ENCODE peak calls at places on chromosomes 7 and 10, in eight cellular contexts. W is spleen, H is upper lobe of left lung, P is breast epithelium, R is sigmoid colon, Z is Panc1, B is GM23338, A is stomach. T is an unnamed sample.

GRCh38 chr7:100951172-100951571 is 1.8 kb downstream of the MUC3A start:
- DNase-seq in R (no peak), P (no peak), W (no peak), A (no peak), B (peak), H (no peak), Z (no peak), T (no peak)

GRCh38 chr10:18400201-18400910 is 251.0 kb downstream of the NSUN6 start:
- DNase-seq in R (no peak), B (peak), H (no peak), W (no peak), Z (no peak), A (no peak), P (no peak), T (no peak)

GRCh38 chr10:133274751-133275682 is 1.7 kb downstream of the ADAM8 start:
- DNase-seq in A (peak), B (no peak), Z (no peak), R (no peak), W (peak), P (no peak), H (peak), T (no peak)

GRCh38 chr7:266851-267840 is 22.8 kb upstream of the FOXL3 start:
- DNase-seq in A (peak), Z (no peak), H (peak), B (peak), R (no peak), W (peak), P (no peak), T (no peak)

GRCh38 chr10:61271127-61271780 is 181.9 kb downstream of the TMEM26 start:
- DNase-seq in Z (peak), W (no peak), P (no peak), A (no peak), B (peak), H (no peak), R (no peak), T (no peak)

GRCh38 chr7:29398011-29398410 is 165.6 kb upstream of the PRR15 start:
- DNase-seq in R (no peak), W (no peak), H (no peak), A (no peak), B (no peak), Z (no peak), P (no peak), T (no peak)

GRCh38 chr10:69318997-69319727 is 40.9 kb downstream of the HK1 start:
- DNase-seq in B (no peak), A (peak), W (peak), H (peak), R (peak), Z (no peak), P (peak), T (peak)

GRCh38 chr10:128438417-128439063 is 312.3 kb upstream of the MKI67 start:
- DNase-seq in R (no peak), A (no peak), B (no peak), H (no peak), Z (no peak), P (no peak), W (no peak), T (no peak)

GRCh38 chr10:78540355-78541076 is 506.9 kb downstream of the RPS24 start:
- DNase-seq in W (no peak), B (no peak), P (no peak), H (no peak), Z (no peak), A (no peak), R (peak), T (peak)

GRCh38 chr7:137927386-137927785 is 74.5 kb downstream of the CREB3L2 start:
- DNase-seq in H (no peak), A (no peak), W (no peak), P (no peak), R (no peak), B (no peak), Z (no peak), T (no peak)

GRCh38 chr7:132321387-132321786 is 254.9 kb downstream of the PLXNA4 start:
- DNase-seq in Z (no peak), W (no peak), R (no peak), H (no peak), P (no peak), B (peak), A (no peak), T (no peak)

GRCh38 chr7:94654764-94655561 is 970 bp downstream of the SGCE start:
- DNase-seq in H (no peak), W (no peak), A (no peak), P (no peak), Z (no peak), R (peak), B (peak), T (no peak)

GRCh38 chr10:17428616-17429097 is 25.7 kb downstream of the ST8SIA6 start:
- DNase-seq in B (peak), P (no peak), Z (no peak), A (no peak), H (peak), W (peak), R (no peak), T (no peak)

GRCh38 chr10:76150139-76150885 is 718.9 kb downstream of the LRMDA start:
- DNase-seq in Z (no peak), H (peak), W (no peak), P (no peak), A (peak), R (no peak), B (peak), T (no peak)

GRCh38 chr7:27346531-27347260 is 104.1 kb downstream of the EVX1 start:
- DNase-seq in P (peak), H (peak), A (peak), R (peak), Z (peak), W (no peak), B (peak), T (no peak)

GRCh38 chr10:114367041-114367675 is 37.1 kb downstream of the AFAP1L2 start:
- DNase-seq in R (no peak), W (no peak), B (no peak), Z (no peak), A (no peak), P (no peak), H (no peak), T (no peak)

GRCh38 chr7:84912537-84912936 is 274.3 kb downstream of the SEMA3D start:
- DNase-seq in B (no peak), H (no peak), W (no peak), R (no peak), A (no peak), Z (no peak), P (no peak), T (no peak)

GRCh38 chr7:1593091-1593866 is 23.4 kb upstream of the PSMG3 start:
- DNase-seq in Z (no peak), R (no peak), B (no peak), A (no peak), H (no peak), W (no peak), P (no peak), T (no peak)

GRCh38 chr7:140631006-140631405 is 9.6 kb downstream of the DENND2A start:
- DNase-seq in Z (no peak), P (no peak), R (peak), B (no peak), W (no peak), H (no peak), A (no peak), T (no peak)

GRCh38 chr10:57946833-57947232 is 320.9 kb downstream of the IPMK start:
- DNase-seq in A (no peak), H (no peak), W (no peak), P (no peak), Z (no peak), R (no peak), B (no peak), T (no peak)

GRCh38 chr10:132130286-132131265 is 56.2 kb upstream of the DPYSL4 start:
- DNase-seq in B (no peak), W (peak), H (no peak), R (no peak), Z (no peak), A (no peak), P (no peak), T (no peak)

GRCh38 chr10:128708182-128708581 is 582.0 kb upstream of the MKI67 start:
- DNase-seq in B (no peak), A (no peak), P (no peak), H (no peak), Z (no peak), R (no peak), W (no peak), T (no peak)

GRCh38 chr7:128091106-128091505 is 59.9 kb upstream of the LRRC4 start:
- DNase-seq in R (no peak), B (no peak), P (no peak), A (peak), H (no peak), W (no peak), Z (no peak), T (no peak)

GRCh38 chr7:127578036-127578684 is 7.2 kb downstream of the GCC1 start:
- DNase-seq in A (no peak), R (no peak), B (peak), P (no peak), H (no peak), Z (no peak), W (no peak), T (no peak)

GRCh38 chr10:88194041-88194887 is 330.8 kb downstream of the PTEN start:
- DNase-seq in Z (no peak), A (no peak), H (no peak), W (no peak), B (no peak), P (no peak), R (no peak), T (no peak)

GRCh38 chr10:133590226-133590969 is 25.0 kb upstream of the SYCE1 start:
- DNase-seq in H (no peak), Z (no peak), A (no peak), R (no peak), P (no peak), B (no peak), W (no peak), T (no peak)

GRCh38 chr7:14115706-14116105 is 126.2 kb upstream of the ETV1 start:
- DNase-seq in B (no peak), H (no peak), R (no peak), W (no peak), A (no peak), Z (no peak), P (no peak), T (no peak)
- H3K27ac ChIP-seq in B (no peak), H (no peak), R (no peak), W (no peak), A (no peak), Z (no peak), P (no peak), T (no peak)

DNA sequence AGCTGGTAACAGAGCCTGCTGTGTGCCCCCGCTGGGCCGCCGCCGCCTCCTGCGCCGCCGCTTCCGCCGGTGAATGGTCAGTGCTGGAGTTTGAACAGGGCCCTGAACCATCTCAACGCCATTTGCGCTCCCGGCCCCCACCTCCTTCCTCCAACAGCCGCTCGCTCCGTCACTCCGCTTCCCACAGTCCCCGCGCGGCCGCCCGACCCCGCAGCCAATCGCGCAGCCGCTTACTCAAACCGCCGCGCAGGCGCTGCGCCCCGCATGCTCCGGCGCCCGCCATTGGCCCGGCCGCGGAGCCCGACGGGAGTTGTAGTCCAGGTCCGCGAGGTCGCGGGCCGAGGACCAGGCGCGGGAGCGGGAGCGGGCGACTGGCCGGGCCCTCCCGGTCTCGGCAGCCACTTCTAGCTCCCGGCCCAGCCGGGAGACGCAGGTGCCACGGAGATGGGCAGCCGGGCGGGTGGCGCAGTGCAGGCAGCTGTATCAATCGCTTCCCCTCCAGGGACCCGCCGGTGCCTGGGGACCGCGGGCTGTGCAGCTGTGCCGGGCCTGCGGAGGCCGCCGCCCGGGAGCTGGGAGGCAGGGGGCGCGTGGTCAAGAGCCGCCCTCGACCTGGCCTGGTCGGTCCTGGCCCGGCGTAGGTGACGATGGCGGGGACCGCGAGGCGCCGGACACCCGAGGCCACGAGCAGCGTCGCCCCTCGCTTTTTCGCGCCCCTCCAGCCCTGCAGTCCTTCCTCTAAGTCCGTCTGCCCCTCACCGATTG is at the start of gene WAPL:
- DNase-seq in Z (peak), H (peak), R (peak), B (peak), A (peak), W (peak), P (peak), T (peak)
- TF ChIP-seq POLR2AphosphoS5 in Z (peak), H (peak), R (peak), B (peak), A (peak), W (peak), P (peak), T (peak)

GRCh38 chr10:124416733-124417132 is 2.0 kb downstream of the OAT start:
- DNase-seq in B (no peak), Z (no peak), A (no peak), W (no peak), P (no peak), R (no peak), H (no peak), T (no peak)

GRCh38 chr10:124418726-124419501 is at the start of gene OAT:
- DNase-seq in P (peak), Z (peak), R (peak), B (peak), H (peak), W (peak), A (peak), T (peak)

GRCh38 chr10:124414077-124414476 is 4.6 kb downstream of the OAT start:
- DNase-seq in W (no peak), R (no peak), Z (no peak), P (no peak), B (no peak), A (no peak), H (no peak), T (no peak)

GRCh38 chr10:124417846-124418725 is 637 bp downstream of the OAT start:
- DNase-seq in W (peak), B (peak), H (peak), A (peak), R (peak), Z (no peak), P (peak), T (peak)

DNA sequence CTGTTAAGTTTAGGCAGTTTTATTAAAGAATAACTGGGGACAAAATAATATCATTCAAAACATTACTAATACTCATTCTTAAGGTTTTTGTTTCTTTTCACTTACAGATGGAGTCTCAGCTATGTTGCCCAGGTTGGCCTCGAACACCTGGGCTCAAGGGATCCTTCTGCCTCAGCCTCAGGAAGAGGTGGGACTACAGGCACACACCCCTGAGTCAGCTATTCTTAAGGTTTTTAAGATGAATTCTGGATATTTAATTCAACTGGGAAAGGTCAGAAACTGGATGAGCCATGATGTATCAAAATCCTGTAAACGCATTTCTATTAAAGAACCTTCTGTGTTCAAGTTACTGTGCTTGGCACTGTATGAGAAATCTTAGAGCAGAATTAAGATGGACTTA is 3.5 kb downstream of the OAT start:
- DNase-seq in W (no peak), P (no peak), B (no peak), Z (no peak), R (no peak), H (no peak), A (no peak), T (no peak)
- H3K27ac ChIP-seq in W (no peak), P (peak), B (no peak), Z (no peak), R (peak), H (no peak), A (no peak), T (peak)

DNA sequence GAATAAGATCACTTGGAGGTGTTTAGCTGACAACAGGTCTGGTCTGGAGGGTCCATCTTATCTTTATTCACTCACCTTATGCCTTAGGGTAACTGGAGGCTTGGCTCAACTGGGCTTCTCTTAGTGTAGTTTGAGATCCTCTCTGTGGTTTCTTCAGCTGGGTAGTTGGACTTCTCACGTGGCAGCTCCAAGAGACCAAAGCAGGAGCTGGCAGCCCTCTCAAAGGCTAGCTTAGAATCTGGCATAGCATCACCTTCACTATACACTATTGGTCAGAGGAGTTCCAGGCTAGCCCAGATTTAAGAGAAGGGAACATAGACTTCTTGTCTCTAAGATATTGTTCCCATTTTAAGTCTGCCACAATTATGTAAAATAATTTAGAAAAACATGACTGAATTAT is 16.4 kb downstream of the ADK start:
- DNase-seq in W (no peak), A (no peak), R (no peak), H (no peak), B (no peak), Z (no peak), P (no peak), T (no peak)
- TF ChIP-seq POLR2AphosphoS5 in W (no peak), A (no peak), R (no peak), H (no peak), B (no peak), Z (no peak), P (no peak), T (no peak)

GRCh38 chr10:72746606-72747357 is 54.8 kb downstream of the MCU start:
- DNase-seq in Z (no peak), W (no peak), H (no peak), P (no peak), B (no peak), R (no peak), A (no peak), T (no peak)
- H3K27ac ChIP-seq in Z (no peak), W (no peak), H (no peak), P (no peak), B (peak), R (no peak), A (no peak), T (no peak)

DNA sequence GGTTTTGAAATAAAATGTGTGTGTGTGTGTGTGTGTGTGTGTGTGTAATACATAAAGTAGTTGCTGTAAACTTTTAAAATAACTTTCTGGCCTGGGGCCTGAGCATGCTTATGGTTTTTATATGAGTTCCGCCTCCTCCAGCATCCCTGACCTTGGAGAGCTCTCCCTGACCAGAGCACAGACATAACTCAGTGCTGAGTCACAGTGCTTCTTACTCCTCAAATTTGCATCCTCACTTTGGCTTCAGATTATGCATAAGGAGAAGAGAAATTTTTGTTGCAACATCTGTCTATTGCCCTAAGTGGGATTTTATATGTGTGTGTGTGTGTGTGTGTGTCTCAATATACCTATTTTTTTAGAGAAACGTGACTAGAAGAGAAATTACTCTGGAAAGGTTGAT is 200.8 kb downstream of the ELMO1 start:
- DNase-seq in H (no peak), R (no peak), B (peak), A (no peak), P (no peak), W (no peak), Z (no peak), T (no peak)
- TF ChIP-seq POLR2AphosphoS5 in H (no peak), R (peak), B (no peak), A (no peak), P (no peak), W (no peak), Z (no peak), T (no peak)

GRCh38 chr10:74282853-74283205 is 131.8 kb downstream of the ADK start:
- DNase-seq in R (no peak), W (no peak), A (no peak), H (no peak), P (no peak), B (no peak), Z (no peak), T (no peak)

GRCh38 chr10:74276416-74276815 is 125.4 kb downstream of the ADK start:
- DNase-seq in H (no peak), A (no peak), B (no peak), W (no peak), R (no peak), Z (no peak), P (no peak), T (no peak)

DNA sequence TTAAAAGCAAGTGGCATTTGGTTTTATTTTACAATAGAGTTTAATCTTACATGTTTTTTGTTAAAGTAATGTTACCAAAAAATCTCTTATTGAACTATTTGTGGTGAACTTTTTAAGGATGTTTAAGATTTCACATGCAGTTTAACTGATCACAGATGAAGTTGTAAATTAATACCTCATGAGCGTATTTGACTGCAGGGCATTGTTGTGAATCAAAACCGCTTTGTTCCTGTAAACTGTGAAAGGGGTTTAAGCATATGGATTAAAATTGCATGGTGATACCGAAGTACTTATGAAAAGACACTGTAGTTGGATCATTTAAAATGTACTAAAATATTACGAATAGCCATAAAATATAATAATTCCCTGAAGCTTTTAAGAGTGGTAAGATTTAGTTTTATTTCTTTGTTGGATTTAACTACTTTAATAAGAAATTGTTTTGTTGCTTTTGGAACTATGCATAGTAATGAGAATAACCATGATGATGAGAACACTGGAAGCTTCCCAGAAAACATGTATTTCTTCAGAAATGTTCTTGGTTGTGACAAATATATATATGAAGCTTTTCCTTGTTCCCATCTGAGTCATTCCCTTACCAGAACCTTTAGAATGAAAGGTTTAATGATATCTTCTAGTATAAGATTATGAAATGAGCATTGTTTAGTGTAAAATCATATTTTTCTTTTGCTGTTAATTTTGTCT is 131.3 kb downstream of the ADK start:
- DNase-seq in P (no peak), W (no peak), Z (no peak), A (no peak), H (no peak), R (no peak), B (no peak), T (no peak)
- H3K27ac ChIP-seq in P (no peak), W (no peak), Z (no peak), A (no peak), H (no peak), R (no peak), B (no peak), T (no peak)